ENCODE peak calls at places on chromosomes 6 and 20, in five cellular contexts. D is IMR-90, W is K562, E is HepG2, F is GM12878. K is an unnamed sample.

GRCh38 chr20:7841967-7842301 is 98.3 kb downstream of the HAO1 start:
- DNase-seq in D (peak), W (no peak), E (no peak), F (no peak), K (no peak)

GRCh38 chr20:17859616-17860232 is 108.9 kb downstream of the SNX5 start:
- DNase-seq in E (no peak), W (no peak), F (no peak), D (no peak), K (no peak)

GRCh38 chr20:22402550-22402949 is 181.8 kb downstream of the FOXA2 start:
- DNase-seq in F (no peak), W (peak), D (no peak), E (no peak), K (no peak)

GRCh38 chr6:113104546-113105325 is 752.4 kb upstream of the MARCKS start:
- DNase-seq in E (no peak), F (no peak), W (no peak), D (no peak), K (no peak)

GRCh38 chr6:35072698-35073055 is 68.5 kb downstream of the TCP11 start:
- DNase-seq in D (no peak), F (no peak), E (no peak), W (no peak), K (no peak)

GRCh38 chr20:53883098-53883762 is 187.2 kb downstream of the BCAS1 start:
- DNase-seq in D (peak), W (no peak), E (no peak), F (no peak), K (no peak)

GRCh38 chr6:89356644-89357043 is 4.1 kb upstream of the UBE2J1 start:
- DNase-seq in W (no peak), F (no peak), D (no peak), E (no peak), K (no peak)

GRCh38 chr6:79868098-79868722 is 79.1 kb downstream of the ELOVL4 start:
- DNase-seq in W (peak), E (peak), D (peak), F (peak), K (peak)

GRCh38 chr6:16576391-16577368 is 184.6 kb downstream of the ATXN1 start:
- DNase-seq in E (peak), F (peak), D (no peak), W (no peak), K (no peak)

GRCh38 chr6:41780623-41781301 is at the start of gene PRICKLE4:
- DNase-seq in W (peak), D (no peak), F (no peak), E (no peak), K (peak)

GRCh38 chr6:142167071-142167470 is 20.0 kb downstream of the VTA1 start:
- DNase-seq in D (no peak), W (no peak), E (no peak), F (no peak), K (no peak)

GRCh38 chr20:25046181-25046641 is 11.7 kb downstream of the ACSS1 start:
- DNase-seq in W (no peak), E (peak), F (no peak), D (no peak), K (no peak)

GRCh38 chr6:16404456-16404855 is 166.1 kb downstream of the GMPR start:
- DNase-seq in D (no peak), W (no peak), E (no peak), F (no peak), K (no peak)

GRCh38 chr20:25859649-25860530 is 163.2 kb upstream of the ZNF337 start:
- DNase-seq in F (no peak), E (peak), W (peak), D (no peak), K (peak)

GRCh38 chr6:140062042-140063041 is 687.9 kb upstream of the CITED2 start:
- DNase-seq in D (peak), W (no peak), F (no peak), E (no peak), K (peak)

GRCh38 chr6:119446623-119447008 is 97.1 kb upstream of the MAN1A1 start:
- DNase-seq in D (peak), E (no peak), F (no peak), W (no peak), K (no peak)

GRCh38 chr20:7411075-7411474 is 529.2 kb downstream of the HAO1 start:
- DNase-seq in F (no peak), D (no peak), W (no peak), E (no peak), K (no peak)

GRCh38 chr20:11067359-11067758 is 393.6 kb upstream of the JAG1 start:
- DNase-seq in W (no peak), F (no peak), E (no peak), D (no peak), K (no peak)

GRCh38 chr6:101747711-101748110 is 354.2 kb downstream of the GRIK2 start:
- DNase-seq in F (no peak), D (no peak), W (no peak), E (no peak), K (peak)

GRCh38 chr20:45469336-45470261 is at the start of gene WFDC2:
- DNase-seq in W (no peak), E (no peak), D (no peak), F (no peak), K (no peak)

GRCh38 chr6:154504865-154505449 is 5.5 kb downstream of the CNKSR3 start:
- DNase-seq in F (no peak), W (no peak), E (no peak), D (no peak), K (no peak)

GRCh38 chr20:52130406-52130805 is 61.2 kb downstream of the ZFP64 start:
- DNase-seq in D (peak), W (no peak), F (no peak), E (no peak), K (no peak)

GRCh38 chr6:150185697-150186096 is 42.9 kb downstream of the PPP1R14C start:
- DNase-seq in E (no peak), D (no peak), W (no peak), F (no peak), K (no peak)

GRCh38 chr6:139905404-139906052 is 531.1 kb upstream of the CITED2 start:
- DNase-seq in W (no peak), F (no peak), D (no peak), E (no peak), K (no peak)

GRCh38 chr6:143000771-143001170 is 55.8 kb upstream of the HIVEP2 start:
- DNase-seq in F (no peak), E (no peak), W (no peak), D (no peak), K (no peak)

DNA sequence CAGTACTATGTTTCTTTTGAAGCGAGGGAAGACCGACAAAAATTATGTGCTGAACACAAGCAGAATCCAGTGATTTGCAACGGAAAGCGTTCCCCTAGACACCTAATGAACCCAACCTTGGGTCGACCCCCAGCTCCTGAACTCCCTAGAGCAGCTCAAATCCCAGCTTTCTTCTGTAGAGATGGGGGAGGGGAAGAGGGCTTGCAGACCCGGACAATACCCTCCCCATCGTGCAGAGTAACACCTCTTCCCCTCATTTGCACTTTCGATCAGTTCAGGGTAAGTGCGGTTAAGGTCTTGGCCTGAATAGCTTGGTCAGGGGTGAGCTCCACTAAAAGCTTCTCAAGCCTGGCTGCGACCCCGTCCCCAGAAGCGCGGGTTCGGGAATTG is 404 bp downstream of the CEP162 start:
- DNase-seq in F (no peak), D (no peak), W (peak), E (no peak), K (no peak)
- TF ChIP-seq MXI1 in F (no peak), D (no peak), W (no peak), E (no peak), K (no peak)

GRCh38 chr6:107550906-107551305 is 61.0 kb downstream of the SOBP start:
- DNase-seq in W (no peak), E (no peak), D (no peak), F (no peak), K (no peak)
- TF ChIP-seq MXI1 in W (no peak), E (no peak), D (no peak), F (no peak), K (no peak)

GRCh38 chr20:36285746-36286447 is 20.2 kb upstream of the DLGAP4 start:
- DNase-seq in W (no peak), F (no peak), E (no peak), D (no peak), K (no peak)

GRCh38 chr20:36279362-36279761 is 26.8 kb upstream of the DLGAP4 start:
- DNase-seq in W (no peak), F (no peak), E (no peak), D (no peak), K (no peak)

GRCh38 chr20:36284751-36285150 is 21.4 kb upstream of the DLGAP4 start:
- DNase-seq in W (no peak), D (no peak), F (no peak), E (no peak), K (no peak)

GRCh38 chr20:36279776-36280175 is 26.4 kb upstream of the DLGAP4 start:
- DNase-seq in F (no peak), W (no peak), E (no peak), D (no peak), K (no peak)

DNA sequence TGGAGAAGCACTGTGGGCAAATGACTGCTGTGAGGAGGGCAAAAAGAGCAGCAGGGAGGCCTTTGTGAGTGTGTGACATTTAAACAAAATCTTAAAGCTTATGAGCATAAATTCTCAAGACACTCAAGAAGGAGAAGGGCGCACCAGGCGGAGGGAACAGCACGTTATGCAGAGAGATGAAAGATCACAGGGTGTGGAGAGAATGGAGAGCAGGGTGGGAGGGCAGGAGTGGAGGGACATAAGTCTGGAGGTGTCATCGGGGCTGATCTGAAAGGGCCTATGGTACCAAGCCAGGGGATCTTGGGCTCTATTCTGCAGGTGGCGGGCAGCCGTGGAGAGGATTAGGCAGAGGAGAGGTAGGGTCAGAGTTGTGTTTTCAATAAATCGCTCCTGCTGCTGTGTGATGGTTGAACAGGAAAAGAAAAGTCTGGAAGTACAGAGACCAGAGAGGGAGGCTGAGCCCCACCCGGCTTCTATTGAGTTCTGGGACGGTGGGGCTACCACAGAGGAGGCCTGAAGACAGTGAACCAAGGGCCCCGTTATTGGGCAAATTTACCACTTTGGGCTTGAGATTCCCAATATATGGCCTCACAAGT is 24.3 kb upstream of the DLGAP4 start:
- DNase-seq in W (no peak), E (no peak), D (no peak), F (no peak), K (no peak)
- TF ChIP-seq MXI1 in W (no peak), E (no peak), D (no peak), F (no peak), K (no peak)

GRCh38 chr20:61809006-61809770 is 256.5 kb downstream of the TAF4 start:
- DNase-seq in W (no peak), E (no peak), D (no peak), F (no peak), K (no peak)

GRCh38 chr20:61812121-61812520 is 253.6 kb downstream of the TAF4 start:
- DNase-seq in F (no peak), W (no peak), D (no peak), E (no peak), K (no peak)

GRCh38 chr20:61810066-61810708 is 255.5 kb downstream of the TAF4 start:
- DNase-seq in D (no peak), W (no peak), E (no peak), F (no peak), K (no peak)

GRCh38 chr20:61812771-61813485 is 252.8 kb downstream of the TAF4 start:
- DNase-seq in W (no peak), D (no peak), F (no peak), E (no peak), K (no peak)

GRCh38 chr20:61810709-61811565 is 254.7 kb downstream of the TAF4 start:
- DNase-seq in D (no peak), F (no peak), W (no peak), E (no peak), K (no peak)
- TF ChIP-seq MXI1 in D (no peak), F (no peak), W (no peak), E (no peak), K (no peak)

GRCh38 chr20:20489623-20490341 is 121.9 kb downstream of the INSM1 start:
- DNase-seq in E (no peak), D (peak), F (no peak), W (no peak), K (no peak)
- TF ChIP-seq MXI1 in E (no peak), D (no peak), F (no peak), W (no peak), K (no peak)

GRCh38 chr6:156657311-156657710 is 119.9 kb upstream of the ARID1B start:
- DNase-seq in D (no peak), W (no peak), E (no peak), F (no peak), K (no peak)

GRCh38 chr6:156652231-156652750 is 124.9 kb upstream of the ARID1B start:
- DNase-seq in E (no peak), F (no peak), D (no peak), W (no peak), K (no peak)

GRCh38 chr6:156658186-156658585 is 119.0 kb upstream of the ARID1B start:
- DNase-seq in W (no peak), F (no peak), E (no peak), D (peak), K (no peak)

GRCh38 chr6:156658596-156659316 is 118.4 kb upstream of the ARID1B start:
- DNase-seq in F (no peak), W (no peak), D (no peak), E (no peak), K (no peak)

DNA sequence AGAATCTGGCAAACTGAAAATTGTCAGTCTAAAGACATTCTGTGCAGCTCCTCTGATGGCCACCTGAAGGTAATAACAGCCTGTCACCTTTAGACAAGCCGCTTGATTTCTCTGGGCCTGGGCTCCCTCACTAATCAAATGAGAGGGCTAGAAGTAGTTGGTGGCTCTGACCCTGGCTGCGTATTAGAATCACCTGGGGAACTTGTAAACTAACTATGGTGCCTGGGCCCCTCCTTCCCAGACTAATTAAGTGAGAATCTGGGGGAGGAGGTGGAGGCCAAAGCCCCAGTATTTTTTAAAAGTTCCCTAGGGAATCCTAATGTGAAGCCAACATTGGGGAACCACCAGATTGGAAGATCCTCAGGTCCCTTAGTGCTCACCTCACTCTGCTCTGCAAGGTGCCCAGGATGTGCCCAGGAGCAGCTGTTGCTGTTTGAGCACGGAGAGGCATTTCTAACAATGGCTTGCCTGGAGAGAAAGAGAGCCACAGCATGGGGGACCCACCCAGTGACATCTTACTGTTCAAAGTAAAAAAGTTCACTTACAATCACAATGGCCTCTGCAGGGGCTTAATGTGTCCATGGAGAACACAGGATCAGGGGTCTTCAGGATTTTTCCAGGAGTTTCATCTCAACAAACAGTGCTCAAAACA is 121.8 kb upstream of the ARID1B start:
- DNase-seq in W (no peak), D (no peak), F (no peak), E (no peak), K (no peak)
- TF ChIP-seq MXI1 in W (no peak), D (no peak), F (no peak), E (no peak), K (no peak)

GRCh38 chr6:107708435-107708834 is 115.7 kb downstream of the SCML4 start:
- DNase-seq in E (no peak), F (no peak), W (no peak), D (no peak), K (no peak)

GRCh38 chr6:107706516-107706915 is 117.6 kb downstream of the SCML4 start:
- DNase-seq in F (no peak), W (no peak), E (no peak), D (no peak), K (no peak)

GRCh38 chr6:107701231-107701630 is 122.9 kb downstream of the SCML4 start:
- DNase-seq in F (no peak), D (no peak), E (no peak), W (no peak), K (no peak)

GRCh38 chr6:107707346-107708270 is 116.5 kb downstream of the SCML4 start:
- DNase-seq in E (no peak), W (no peak), F (no peak), D (no peak), K (no peak)

DNA sequence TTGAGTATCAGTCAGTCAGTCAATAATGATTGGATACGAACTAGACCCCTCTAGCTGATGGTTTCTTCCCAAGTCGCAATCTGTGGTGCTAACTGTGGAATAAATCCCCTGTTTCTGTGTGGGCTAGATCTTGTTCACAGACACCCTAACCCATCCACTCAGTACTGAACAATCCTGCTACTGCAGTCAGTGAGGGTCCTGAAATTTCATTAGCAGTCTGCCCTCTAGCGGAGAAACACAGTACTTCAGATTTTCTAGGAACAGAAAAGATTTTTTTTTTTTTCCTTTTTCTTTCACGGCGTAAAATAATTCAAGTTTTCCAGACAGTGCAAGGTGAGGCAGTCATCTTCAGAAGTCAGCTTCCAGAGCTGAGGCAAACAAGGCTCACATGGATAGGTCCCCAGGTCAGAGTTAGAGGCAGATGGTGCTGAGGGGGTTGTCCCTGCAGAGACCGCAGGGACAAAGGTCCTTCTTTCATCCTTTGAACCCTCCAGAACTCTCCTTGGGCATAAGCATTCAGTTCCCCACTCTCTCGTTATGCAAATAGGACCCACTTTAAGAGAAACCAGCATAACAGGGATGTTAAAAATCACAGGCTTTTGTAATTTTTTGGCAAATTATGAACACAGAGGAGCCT is 119.6 kb downstream of the SCML4 start:
- DNase-seq in W (peak), D (peak), F (no peak), E (peak), K (peak)
- TF ChIP-seq MXI1 in W (no peak), D (no peak), F (no peak), E (no peak), K (no peak)

DNA sequence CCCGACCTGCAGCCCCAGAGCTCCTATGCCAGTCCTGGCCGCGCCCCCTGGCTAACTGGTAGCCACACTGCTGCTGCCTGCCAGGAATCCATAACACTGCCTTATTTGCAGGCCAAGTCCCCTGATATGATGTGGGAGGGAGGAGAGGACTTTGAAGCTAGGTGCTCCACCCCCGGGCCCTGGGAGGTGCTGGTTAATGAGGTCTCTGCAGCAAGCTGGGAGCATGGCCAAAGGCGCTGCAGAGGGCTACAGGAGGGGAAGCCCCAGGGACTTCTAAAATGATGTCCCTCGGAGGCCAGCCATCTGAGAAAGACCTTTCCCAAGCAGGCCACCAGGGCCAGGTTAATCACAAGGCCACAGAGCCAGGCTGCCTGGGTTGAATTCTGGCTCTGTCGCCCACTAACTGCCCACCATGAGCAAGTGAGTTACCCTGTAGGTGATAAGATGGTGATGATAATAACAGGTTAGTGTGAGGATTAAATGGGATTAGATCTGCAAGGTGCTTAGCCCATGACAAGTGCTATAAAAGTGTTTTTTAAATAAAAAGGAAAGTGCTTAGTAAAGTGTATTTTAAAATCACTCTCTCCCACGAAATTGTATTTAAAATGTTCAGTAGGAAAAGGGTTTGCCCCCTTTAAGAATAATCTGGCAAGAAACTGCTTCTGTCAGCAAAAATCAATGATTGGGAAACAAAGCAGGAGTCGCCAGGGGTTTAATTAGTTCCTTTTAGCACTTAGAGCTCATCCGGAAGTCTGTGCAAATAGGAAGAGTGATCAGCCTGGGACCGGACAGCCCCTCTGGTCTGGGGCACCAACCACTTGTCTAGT is 150.6 kb downstream of the GRM4 start:
- DNase-seq in D (no peak), E (peak), F (no peak), W (no peak), K (no peak)
- TF ChIP-seq MXI1 in D (no peak), E (no peak), F (no peak), W (no peak), K (no peak)

GRCh38 chr6:45378324-45378926 is 691 bp upstream of the SUPT3H start:
- DNase-seq in E (no peak), F (no peak), W (no peak), D (no peak), K (peak)
- TF ChIP-seq MXI1 in E (no peak), F (no peak), W (no peak), D (no peak), K (no peak)

GRCh38 chr6:31180500-31180899 is 10.0 kb upstream of the POU5F1 start:
- DNase-seq in E (no peak), F (no peak), W (peak), D (no peak), K (peak)
- TF ChIP-seq MXI1 in E (no peak), F (no peak), W (no peak), D (no peak), K (no peak)

K was measured in SK-N-SH.